ENCODE peak calls at places on chromosome 5, in six cellular contexts. J is NCI-H1694; H is HTR-8/SVneo; Z is stimulated activated CD8-positive, alpha-beta memory T cell treated with anti-CD3 and anti-CD28 coated beads, Interleukin-2, amount 100 ng/mL, for 1 hour; Q is AG08395; P is T-helper 1 cell. W is an unnamed sample.

GRCh38 chr5:120621339-120621738 is 157.2 kb downstream of the PRR16 start:
- DNase-seq in J (no peak), H (no peak), Z (no peak), Q (no peak), P (no peak), W (no peak)

GRCh38 chr5:175737481-175737880 is 79.6 kb downstream of the HRH2 start:
- DNase-seq in J (no peak), H (no peak), Z (no peak), Q (no peak), P (no peak), W (no peak)

GRCh38 chr5:95035891-95036675 is 248.8 kb downstream of the MCTP1 start:
- DNase-seq in J (no peak), H (no peak), Z (no peak), Q (no peak), P (no peak), W (no peak)

GRCh38 chr5:72369301-72370079 is 49.3 kb downstream of the PTCD2 start:
- DNase-seq in J (no peak), H (no peak), Z (no peak), Q (no peak), P (no peak), W (no peak)

GRCh38 chr5:139561655-139562451 is 714 bp downstream of the UBE2D2 start:
- DNase-seq in J (no peak), H (peak), Z (peak), Q (peak), P (no peak), W (peak)

GRCh38 chr5:158845941-158846340 is 253.8 kb downstream of the EBF1 start:
- DNase-seq in J (no peak), H (no peak), Z (no peak), Q (no peak), P (no peak), W (no peak)

GRCh38 chr5:66923457-66923856 is 273.1 kb downstream of the CD180 start:
- DNase-seq in J (no peak), H (no peak), Z (no peak), Q (no peak), P (no peak), W (no peak)

GRCh38 chr5:172773481-172774469 is 2.8 kb upstream of the DUSP1 start:
- DNase-seq in J (no peak), H (no peak), Z (no peak), Q (no peak), P (no peak), W (no peak)

GRCh38 chr5:180396931-180397330 is 43.8 kb upstream of the GFPT2 start:
- DNase-seq in J (no peak), H (no peak), Z (no peak), Q (no peak), P (no peak), W (no peak)

GRCh38 chr5:64680289-64680688 is 10.0 kb upstream of the SHISAL2B start:
- DNase-seq in J (no peak), H (no peak), Z (no peak), Q (no peak), P (no peak), W (peak)

GRCh38 chr5:132059043-132059695 is 1.3 kb upstream of the IL3 start:
- DNase-seq in J (no peak), H (no peak), Z (no peak), Q (no peak), P (no peak), W (no peak)